ENCODE peak calls at places on chromosomes 2 and 18, in four cellular contexts. O is dorsolateral prefrontal cortex, M is GOT3, H is right cardiac atrium. B is an unnamed sample.

GRCh38 chr2:241391892-241392665 is 36.0 kb downstream of the FARP2 start:
- DNase-seq in M (no peak), H (no peak), O (no peak), B (no peak)

GRCh38 chr2:71852141-71852711 is 295.4 kb downstream of the CYP26B1 start:
- DNase-seq in O (no peak), M (no peak), H (peak), B (peak)

GRCh38 chr2:40653829-40654228 is 201.9 kb upstream of the SLC8A1 start:
- DNase-seq in H (no peak), O (no peak), M (no peak), B (no peak)

GRCh38 chr18:34702814-34703213 is 7.3 kb upstream of the DTNA start:
- DNase-seq in H (no peak), O (no peak), M (no peak), B (no peak)

GRCh38 chr2:39871291-39871761 is 92.3 kb upstream of the THUMPD2 start:
- DNase-seq in H (no peak), M (peak), O (peak), B (no peak)

GRCh38 chr2:178514664-178515063 is 34.4 kb downstream of the PLEKHA3 start:
- DNase-seq in M (no peak), O (no peak), H (no peak), B (no peak)

GRCh38 chr18:77062518-77063003 is 70.0 kb downstream of the MBP start:
- DNase-seq in M (no peak), O (no peak), H (no peak), B (no peak)

GRCh38 chr2:169478339-169478738 is 955 bp upstream of the BBS5 start:
- DNase-seq in M (no peak), H (peak), O (no peak), B (no peak)

GRCh38 chr2:116719841-116720240 is 1094.7 kb upstream of the DDX18 start:
- DNase-seq in M (no peak), H (no peak), O (no peak), B (no peak)

GRCh38 chr2:160306985-160307384 is 106.9 kb upstream of the ITGB6 start:
- DNase-seq in O (no peak), M (no peak), H (no peak), B (no peak)

GRCh38 chr2:241904791-241905710 is 35.5 kb downstream of the RTP5 start:
- DNase-seq in H (no peak), M (no peak), O (no peak), B (no peak)

GRCh38 chr2:81739971-81740370 is 1435.4 kb upstream of the LRRTM1 start:
- DNase-seq in H (no peak), O (no peak), M (no peak), B (no peak)